ENCODE peak calls at places on chromosomes 4 and X, in four cellular contexts. R is AG04450, E is uterus, S is pancreas. P is an unnamed sample.

GRCh38 chrX:21799767-21800166 is 39.6 kb upstream of the MBTPS2 start:
- DNase-seq in E (no peak), S (no peak), R (no peak), P (no peak)

GRCh38 chr4:140755811-140756291 is 334 bp downstream of the TBC1D9 start:
- DNase-seq in S (peak), R (no peak), E (peak), P (peak)

GRCh38 chr4:152479428-152480026 is 56.4 kb downstream of the FBXW7 start:
- DNase-seq in E (no peak), S (no peak), R (no peak), P (no peak)

GRCh38 chr4:169611991-169612868 is at the start of gene NEK1:
- DNase-seq in R (peak), E (peak), S (peak), P (peak)

GRCh38 chr4:27278615-27279014 is 418.0 kb downstream of the STIM2 start:
- DNase-seq in S (peak), R (no peak), E (no peak), P (no peak)

GRCh38 chr4:42596918-42597317 is 60.0 kb downstream of the ATP8A1 start:
- DNase-seq in R (no peak), E (no peak), S (no peak), P (no peak)

GRCh38 chrX:154534526-154535322 is 11.9 kb downstream of the G6PD start:
- DNase-seq in R (no peak), S (peak), E (peak), P (peak)

GRCh38 chrX:140912606-140913005 is 89.8 kb upstream of the SPANXB1 start:
- DNase-seq in E (no peak), S (no peak), R (no peak), P (no peak)

GRCh38 chrX:15269120-15269519 is 763 bp downstream of the ASB9 start:
- DNase-seq in E (no peak), R (no peak), S (no peak), P (no peak)

GRCh38 chr4:181820518-181820917 is 422.7 kb upstream of the TENM3 start:
- DNase-seq in E (no peak), S (no peak), R (no peak), P (no peak)

GRCh38 chr4:54709281-54709854 is 51.6 kb downstream of the KIT start:
- DNase-seq in R (no peak), E (no peak), S (no peak), P (no peak)

GRCh38 chr4:77880784-77881183 is 18.2 kb downstream of the MRPL1 start:
- DNase-seq in R (no peak), E (no peak), S (no peak), P (no peak)

GRCh38 chr4:163548481-163549243 is 54.2 kb downstream of the TMA16 start:
- DNase-seq in S (no peak), E (no peak), R (no peak), P (no peak)

GRCh38 chr4:54073481-54073880 is 9.1 kb upstream of the CHIC2 start:
- DNase-seq in E (no peak), R (no peak), S (no peak), P (no peak)

GRCh38 chr4:537436-538264 is 38.4 kb downstream of the TMEM271 start:
- DNase-seq in S (no peak), R (no peak), E (no peak), P (no peak)

GRCh38 chr4:24793219-24794005 is 2.0 kb upstream of the SOD3 start:
- DNase-seq in E (no peak), S (no peak), R (no peak), P (no peak)

GRCh38 chr4:77021614-77022089 is 54.1 kb downstream of the CCNI start:
- DNase-seq in E (no peak), R (peak), S (no peak), P (no peak)

GRCh38 chrX:39665830-39666518 is 431.8 kb downstream of the BCOR start:
- DNase-seq in E (no peak), R (no peak), S (no peak), P (no peak)

GRCh38 chr4:180060159-180060889 is 2182.9 kb upstream of the TENM3 start:
- DNase-seq in S (no peak), E (no peak), R (no peak), P (no peak)

GRCh38 chr4:81359207-81359606 is 112.5 kb downstream of the RASGEF1B start:
- DNase-seq in S (no peak), R (peak), E (no peak), P (no peak)

GRCh38 chr4:11505225-11505971 is 76.7 kb upstream of the HS3ST1 start:
- DNase-seq in S (peak), E (no peak), R (no peak), P (no peak)

DNA sequence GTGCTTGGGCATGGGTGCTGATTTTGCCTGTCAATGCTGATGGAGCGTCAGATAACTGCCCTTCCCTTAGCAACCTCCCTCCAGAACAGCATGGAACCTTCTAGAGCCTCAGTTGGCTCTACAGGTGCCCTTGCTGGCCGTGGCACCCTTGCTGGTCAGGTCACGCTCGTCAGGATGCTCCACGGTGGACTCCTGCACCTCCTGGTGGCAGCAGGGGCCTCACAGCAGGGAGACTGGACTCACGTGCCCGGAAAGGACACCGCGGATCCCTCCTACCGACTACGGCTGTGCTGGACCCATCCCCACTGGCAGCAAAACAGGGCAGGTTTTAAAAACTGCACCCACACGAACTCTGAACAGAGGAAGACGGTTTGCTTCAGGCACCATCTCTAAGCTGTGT is 82.1 kb upstream of the AFAP1 start:
- DNase-seq in R (no peak), S (no peak), E (no peak), P (no peak)
- TF ChIP-seq CTCF in R (no peak), S (no peak), E (no peak), P (no peak)

GRCh38 chrX:24283122-24283789 is 30.6 kb downstream of the SUPT20HL2 start:
- DNase-seq in R (no peak), E (peak), S (no peak), P (no peak)

GRCh38 chrX:24282381-24283121 is 31.3 kb downstream of the SUPT20HL2 start:
- DNase-seq in R (no peak), S (no peak), E (peak), P (no peak)

GRCh38 chrX:24285082-24285481 is 28.8 kb downstream of the SUPT20HL2 start:
- DNase-seq in R (no peak), S (no peak), E (no peak), P (no peak)
- TF ChIP-seq CTCF in R (no peak), S (no peak), E (no peak), P (no peak)

GRCh38 chr4:189785257-189785656 is 155.4 kb upstream of the FRG1 start:
- DNase-seq in R (no peak), E (no peak), S (no peak), P (no peak)
- TF ChIP-seq CTCF in R (no peak), E (no peak), S (no peak), P (no peak)

GRCh38 chr4:37389369-37389765 is 144.8 kb downstream of the NWD2 start:
- DNase-seq in S (no peak), R (no peak), E (no peak), P (no peak)

GRCh38 chr4:37381040-37381668 is 136.6 kb downstream of the NWD2 start:
- DNase-seq in R (no peak), E (no peak), S (no peak), P (no peak)

GRCh38 chr4:37385424-37385823 is 140.9 kb downstream of the NWD2 start:
- DNase-seq in S (no peak), E (no peak), R (no peak), P (no peak)

GRCh38 chr4:37388672-37389368 is 144.3 kb downstream of the NWD2 start:
- DNase-seq in S (no peak), E (no peak), R (no peak), P (no peak)

DNA sequence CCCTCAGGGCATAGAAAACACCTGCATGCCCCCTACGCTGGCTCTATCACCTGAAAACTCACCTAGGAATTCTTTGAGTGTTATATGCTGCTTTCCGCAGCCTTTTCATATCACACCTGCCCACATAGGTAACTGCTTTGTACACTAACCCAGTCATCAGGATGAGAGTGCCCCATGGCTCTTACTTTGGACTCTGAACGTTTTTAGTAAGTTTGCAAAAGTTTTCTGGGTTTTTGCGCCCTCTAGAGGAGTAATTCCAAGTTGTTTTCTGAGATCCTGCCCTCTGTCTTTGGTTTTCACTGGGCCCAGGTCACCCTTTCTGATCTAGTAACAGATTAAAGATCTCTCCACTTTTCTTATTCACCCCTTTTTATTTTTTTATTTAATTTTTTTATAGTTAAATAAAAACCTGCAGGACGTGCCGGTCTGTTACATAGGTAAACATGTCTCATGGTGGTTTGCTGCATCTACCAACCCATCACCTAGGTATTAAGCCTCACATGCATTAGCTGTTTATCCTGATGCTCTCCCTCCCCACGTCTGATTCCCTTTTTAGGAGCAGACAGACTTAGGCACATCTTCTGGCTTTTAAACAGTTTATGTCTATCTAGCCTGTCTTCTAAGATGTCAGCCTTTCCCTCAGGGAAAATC is 139.2 kb downstream of the NWD2 start:
- DNase-seq in R (no peak), E (no peak), S (peak), P (no peak)
- TF ChIP-seq CTCF in R (peak), E (no peak), S (peak), P (peak)

GRCh38 chr4:17526695-17527477 is 11.9 kb downstream of the CLRN2 start:
- DNase-seq in S (no peak), E (no peak), R (no peak), P (no peak)
- TF ChIP-seq CTCF in S (no peak), E (no peak), R (no peak), P (no peak)

GRCh38 chr4:26022346-26022891 is 108.4 kb downstream of the SMIM20 start:
- DNase-seq in E (no peak), R (peak), S (peak), P (no peak)

GRCh38 chr4:26023191-26023972 is 109.4 kb downstream of the SMIM20 start:
- DNase-seq in S (no peak), E (no peak), R (no peak), P (no peak)

GRCh38 chr4:26020896-26021295 is 106.9 kb downstream of the SMIM20 start:
- DNase-seq in S (no peak), R (peak), E (no peak), P (no peak)

GRCh38 chr4:26021417-26022345 is 107.7 kb downstream of the SMIM20 start:
- DNase-seq in R (no peak), E (no peak), S (no peak), P (no peak)

DNA sequence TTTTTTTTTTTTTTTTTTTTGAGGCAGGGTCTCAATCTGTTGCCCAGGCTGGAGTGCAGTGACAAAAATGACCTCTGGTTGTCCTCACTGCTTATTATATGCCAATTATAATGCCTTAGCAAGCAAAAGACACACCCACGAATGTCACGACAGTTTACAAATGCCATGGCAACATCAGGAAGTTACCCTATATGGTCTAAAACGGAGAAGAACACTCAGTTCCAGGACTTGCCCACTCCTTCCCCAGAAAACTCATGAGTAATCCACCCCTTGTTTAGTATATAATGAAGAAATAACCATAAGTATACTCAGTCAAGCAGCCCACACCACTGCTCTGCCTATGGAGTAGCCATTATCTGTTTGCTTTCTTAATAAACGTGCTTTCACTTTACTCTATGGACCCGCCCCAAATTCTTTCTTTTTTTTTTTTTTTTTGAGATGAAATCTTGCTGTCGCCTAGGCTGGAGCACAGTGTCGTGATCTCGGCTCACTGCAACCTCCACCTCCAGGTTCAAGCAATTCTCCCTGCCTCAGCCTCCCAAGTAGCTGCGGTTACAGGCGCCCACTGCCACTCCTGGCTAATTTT is 106.2 kb downstream of the SMIM20 start:
- DNase-seq in E (no peak), S (no peak), R (peak), P (no peak)
- TF ChIP-seq CTCF in E (no peak), S (no peak), R (no peak), P (no peak)

GRCh38 chrX:68823413-68824151 is 5.2 kb upstream of the EFNB1 start:
- DNase-seq in E (no peak), R (no peak), S (no peak), P (no peak)
- TF ChIP-seq CTCF in E (no peak), R (no peak), S (no peak), P (no peak)

DNA sequence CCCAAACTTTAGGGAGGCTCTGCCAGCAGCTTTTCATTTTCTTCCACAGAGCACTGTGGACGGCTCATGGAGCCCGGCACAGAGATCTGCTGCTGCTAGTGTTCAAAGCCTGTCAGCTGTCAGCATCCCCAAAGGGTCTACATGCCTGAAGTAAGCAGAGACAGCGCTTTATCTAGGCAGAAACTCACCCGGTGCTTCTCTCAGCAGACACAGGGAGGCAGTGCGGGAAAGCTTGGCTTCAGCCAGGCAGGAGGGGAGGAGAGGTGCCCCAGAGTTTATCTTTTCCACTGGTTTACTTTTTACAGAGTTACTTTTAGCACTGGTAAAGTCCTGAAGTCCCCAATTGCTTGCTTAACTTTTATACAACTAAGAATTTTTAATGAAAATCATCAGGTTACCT is 339.3 kb downstream of the NKX6-1 start:
- DNase-seq in S (no peak), R (no peak), E (no peak), P (no peak)
- TF ChIP-seq CTCF in S (no peak), R (no peak), E (no peak), P (no peak)

GRCh38 chr4:4677825-4678522 is 136.1 kb upstream of the STX18 start:
- DNase-seq in R (no peak), E (peak), S (no peak), P (no peak)
- TF ChIP-seq CTCF in R (peak), E (peak), S (no peak), P (peak)

DNA sequence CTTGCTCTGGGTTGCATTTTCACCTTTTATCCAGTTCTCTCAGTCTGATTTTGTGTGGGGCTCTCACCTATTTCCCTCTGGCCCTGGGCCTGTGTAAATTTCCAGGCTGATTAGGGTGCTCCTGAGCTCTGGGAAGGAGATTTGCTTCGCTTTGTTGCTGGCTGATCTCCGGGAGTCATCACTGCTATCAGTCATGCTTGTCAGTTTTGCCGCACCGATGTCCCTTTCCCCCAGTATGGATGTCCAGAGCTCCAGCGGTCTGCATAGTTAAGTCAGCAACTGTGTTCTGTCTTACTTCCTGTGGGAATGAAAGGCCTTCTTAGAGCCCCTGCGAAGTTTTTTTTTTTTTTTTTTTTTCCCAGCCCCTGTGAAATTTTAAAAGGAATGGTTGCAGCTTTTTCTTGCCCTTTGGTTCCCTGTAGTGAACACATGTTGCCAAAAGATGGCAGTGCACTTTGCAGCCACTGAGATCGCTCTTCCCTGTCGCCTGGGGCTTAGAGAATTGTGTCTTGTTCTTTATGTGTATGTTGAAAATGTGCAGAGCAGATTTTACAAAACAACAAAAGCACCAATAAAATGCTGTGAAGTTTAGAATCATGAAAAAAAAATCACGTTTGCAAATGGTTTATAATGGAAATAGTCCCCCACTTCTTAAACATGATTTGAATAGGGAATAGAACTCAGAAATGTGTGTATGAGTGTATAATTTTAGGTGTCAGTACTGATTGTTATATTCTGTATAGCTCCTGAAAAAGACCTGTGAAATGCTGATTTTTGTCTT is 109.2 kb upstream of the SLC4A4 start:
- DNase-seq in R (no peak), S (peak), E (no peak), P (no peak)
- TF ChIP-seq CTCF in R (peak), S (no peak), E (peak), P (peak)

P was measured in left ventricle myocardium inferior.